ENCODE peak calls at places on chromosomes 5 and 9, in five cellular contexts. O is glutamatergic neuron, G is hepatocyte, E is astrocyte of the cerebellum, D is HCT116. T is an unnamed sample.

GRCh38 chr9:3507395-3508077 is 18.3 kb downstream of the RFX3 start:
- DNase-seq in G (no peak), O (no peak), E (no peak), D (no peak), T (peak; percentile 13)

GRCh38 chr5:151080620-151081425 is at the start of gene TNIP1:
- DNase-seq in G (peak; percentile 94), D (peak; percentile 58), E (no peak), O (peak; percentile 93), T (peak; percentile 91)

GRCh38 chr5:55410840-55411239 is 103.1 kb downstream of the MTREX start:
- DNase-seq in O (no peak), G (no peak), D (no peak), E (no peak), T (no peak)

GRCh38 chr5:6827815-6828214 is 114.6 kb downstream of the TENT4A start:
- DNase-seq in D (no peak), G (peak; percentile 29), O (no peak), E (no peak), T (no peak)

GRCh38 chr5:81924467-81924866 is 47.4 kb upstream of the ATG10 start:
- DNase-seq in G (no peak), O (peak; percentile 15), E (no peak), D (no peak), T (no peak)

GRCh38 chr5:171748720-171749119 is 36.9 kb upstream of the SMIM23 start:
- DNase-seq in G (no peak), E (no peak), O (no peak), D (no peak), T (no peak)

GRCh38 chr9:97710356-97711222 is 13.4 kb upstream of the XPA start:
- DNase-seq in O (peak; percentile 28), E (peak; percentile 58), G (peak; percentile 87), D (peak; percentile 47), T (peak; percentile 72)

GRCh38 chr9:3746296-3747275 is 220.8 kb upstream of the RFX3 start:
- DNase-seq in O (no peak), E (peak; percentile 79), G (peak; percentile 38), D (peak; percentile 74), T (peak; percentile 80)

GRCh38 chr9:99030610-99031009 is 74.3 kb upstream of the TGFBR1 start:
- DNase-seq in D (no peak), O (no peak), G (no peak), E (no peak), T (no peak)

GRCh38 chr5:138922494-138922893 is 47.4 kb upstream of the LRRTM2 start:
- DNase-seq in G (no peak), E (no peak), O (no peak), D (no peak), T (no peak)

GRCh38 chr9:79686381-79687130 is 114.8 kb downstream of the TLE4 start:
- DNase-seq in E (peak; percentile 99), D (no peak), O (no peak), G (no peak), T (peak; percentile 56)

GRCh38 chr5:149632311-149633251 is 51.3 kb downstream of the ARHGEF37 start:
- DNase-seq in D (no peak), E (peak; percentile 34), G (peak; percentile 45), O (no peak), T (peak; percentile 58)

GRCh38 chr5:11319851-11320580 is 559.0 kb upstream of the DAP start:
- DNase-seq in E (peak; percentile 42), O (no peak), D (no peak), G (peak; percentile 27), T (peak; percentile 1)

GRCh38 chr9:14415947-14416346 is 102.0 kb upstream of the NFIB start:
- DNase-seq in E (peak; percentile 62), D (no peak), G (no peak), O (no peak), T (peak; percentile 80)

GRCh38 chr9:34322899-34323591 is 6.0 kb downstream of the KIF24 start:
- DNase-seq in D (no peak), O (no peak), E (no peak), G (no peak), T (no peak)

GRCh38 chr9:14238518-14238917 is 75.4 kb downstream of the NFIB start:
- DNase-seq in O (no peak), E (peak; percentile 34), D (no peak), G (peak; percentile 20), T (peak; percentile 20)

GRCh38 chr9:134693011-134693410 is 51.4 kb downstream of the COL5A1 start:
- DNase-seq in E (no peak), D (no peak), O (no peak), G (no peak), T (no peak)

GRCh38 chr9:70924905-70925547 is 196.4 kb downstream of the TRPM3 start:
- DNase-seq in G (peak; percentile 76), O (peak; percentile 16), E (peak; percentile 82), D (peak; percentile 48), T (peak; percentile 84)

GRCh38 chr9:76394896-76395244 is 644 bp upstream of the RFK start:
- DNase-seq in O (peak; percentile 43), D (peak; percentile 43), G (peak; percentile 66), E (no peak), T (peak; percentile 64)

GRCh38 chr9:29514862-29515261 is 1941.6 kb upstream of the C9orf72 start:
- DNase-seq in E (no peak), O (no peak), D (no peak), G (no peak), T (no peak)

GRCh38 chr9:36997414-36997813 is 36.7 kb downstream of the PAX5 start:
- DNase-seq in G (no peak), O (no peak), D (no peak), E (no peak), T (no peak)

GRCh38 chr9:36996677-36997076 is 37.4 kb downstream of the PAX5 start:
- DNase-seq in E (no peak), D (no peak), G (no peak), O (no peak), T (no peak)

GRCh38 chr9:36993933-36994764 is 39.9 kb downstream of the PAX5 start:
- DNase-seq in D (no peak), G (no peak), O (no peak), E (no peak), T (no peak)

GRCh38 chr9:36992501-36993316 is 41.4 kb downstream of the PAX5 start:
- DNase-seq in G (no peak), O (no peak), E (no peak), D (no peak), T (no peak)

DNA sequence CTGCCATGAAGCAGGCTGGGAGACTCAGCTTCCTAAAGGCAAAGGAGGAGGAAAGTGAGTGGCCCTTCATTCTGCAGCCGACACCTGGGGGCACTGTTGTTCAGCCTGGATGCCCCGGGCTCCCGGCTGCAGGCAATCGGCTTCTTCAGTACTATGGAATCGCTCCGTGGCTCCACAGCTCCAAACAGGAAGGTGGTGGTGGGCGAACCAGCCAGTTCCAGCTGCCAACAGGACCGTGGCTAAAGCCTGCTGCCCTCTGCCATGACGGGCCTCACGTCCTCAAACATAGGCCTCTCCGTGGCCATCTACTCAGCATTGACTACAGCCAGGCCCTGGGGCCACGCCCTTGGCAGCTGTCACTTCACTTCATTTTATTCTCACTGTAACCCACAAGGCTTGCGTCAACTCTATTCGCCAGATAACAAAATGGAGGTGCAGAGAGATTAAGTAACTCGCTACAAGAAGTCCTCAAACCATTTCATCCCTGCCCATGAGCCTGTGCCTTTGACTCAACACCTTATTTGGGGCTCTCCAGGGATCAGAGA is 38.1 kb downstream of the PAX5 start:
- DNase-seq in D (peak; percentile 32), O (peak; percentile 80), G (peak; percentile 76), E (peak; percentile 19), T (peak; percentile 59)
- TF ChIP-seq CTCF in D (peak; percentile 79), O (peak; percentile 50), G (peak; percentile 52), E (peak; percentile 65), T (peak; percentile 82)

GRCh38 chr5:95262933-95263660 is 21.8 kb downstream of the MCTP1 start:
- DNase-seq in E (no peak), G (peak; percentile 62), O (no peak), D (no peak), T (no peak)

DNA sequence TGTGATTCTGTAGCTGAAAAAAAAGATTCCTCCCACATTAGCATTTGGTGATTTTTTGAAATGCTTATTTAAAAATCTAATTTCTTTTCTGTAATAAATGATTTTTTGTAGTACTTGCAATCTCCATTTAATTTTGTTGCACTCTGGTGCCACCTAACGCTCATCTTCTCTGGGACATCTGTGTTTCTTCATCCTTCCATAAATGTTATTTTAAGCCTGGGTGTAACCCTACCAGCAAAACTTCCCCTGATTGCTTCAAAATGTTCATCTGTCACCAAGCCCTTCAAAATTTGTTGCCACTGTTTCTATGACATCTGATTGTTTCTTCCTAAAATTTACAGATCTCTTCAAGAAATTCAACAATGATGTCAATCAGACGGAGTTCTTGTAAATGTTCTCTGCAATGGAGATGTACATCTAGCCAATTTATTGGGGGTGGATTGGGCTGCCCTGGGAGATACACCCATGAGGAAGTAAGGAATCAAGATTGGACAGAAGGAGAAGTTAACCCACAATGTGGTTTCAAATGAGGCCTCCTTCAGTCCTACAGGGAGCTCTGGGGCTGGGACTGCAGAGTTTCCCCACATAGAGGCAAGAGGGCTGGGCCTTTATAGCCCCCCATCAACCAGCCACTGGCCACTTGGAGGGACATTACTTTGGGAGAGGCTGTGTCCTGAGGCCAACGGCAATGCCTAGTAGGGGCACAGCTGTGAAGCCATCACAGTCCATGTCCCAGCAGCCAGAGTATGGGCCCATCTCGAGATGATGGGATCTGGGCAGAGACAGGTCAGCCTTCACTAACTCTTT is 23.3 kb downstream of the MCTP1 start:
- DNase-seq in D (no peak), E (peak; percentile 16), G (peak; percentile 37), O (no peak), T (peak; percentile 54)
- TF ChIP-seq CTCF in D (peak; percentile 56), E (peak; percentile 52), G (peak; percentile 59), O (peak; percentile 20), T (peak; percentile 52)

DNA sequence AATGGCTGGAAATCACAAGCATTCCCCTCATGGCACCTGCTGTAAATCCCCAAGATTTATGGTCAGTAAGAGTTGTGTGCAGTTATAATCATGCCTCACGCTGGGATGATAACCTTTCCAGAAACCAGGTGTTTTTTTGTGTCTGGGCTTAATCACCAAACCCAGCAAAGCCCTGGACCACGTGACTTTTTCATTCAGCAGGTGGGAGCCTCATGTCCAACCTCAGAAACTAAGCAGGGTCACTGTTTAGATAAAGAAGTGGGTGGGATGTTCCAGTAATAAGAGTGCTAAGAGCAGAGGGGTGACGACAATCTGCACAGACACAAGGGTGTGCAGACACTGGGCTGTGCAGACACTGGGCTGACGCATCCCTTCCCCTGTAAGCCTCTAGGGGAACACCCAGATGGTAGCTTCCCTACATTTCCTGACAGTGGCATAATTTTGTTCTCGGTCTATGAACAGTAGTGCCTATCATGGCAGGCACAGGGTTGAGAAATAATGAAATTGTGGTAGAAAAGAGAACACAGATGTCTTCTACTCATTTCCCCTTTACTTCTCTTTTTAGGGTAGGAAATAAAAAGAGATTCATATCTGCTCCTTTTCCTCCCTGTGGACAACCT is 85.1 kb downstream of the SAXO1 start:
- DNase-seq in E (no peak), D (no peak), G (peak; percentile 38), O (no peak), T (peak; percentile 17)
- TF ChIP-seq CTCF in E (no peak), D (no peak), G (no peak), O (no peak), T (no peak)

DNA sequence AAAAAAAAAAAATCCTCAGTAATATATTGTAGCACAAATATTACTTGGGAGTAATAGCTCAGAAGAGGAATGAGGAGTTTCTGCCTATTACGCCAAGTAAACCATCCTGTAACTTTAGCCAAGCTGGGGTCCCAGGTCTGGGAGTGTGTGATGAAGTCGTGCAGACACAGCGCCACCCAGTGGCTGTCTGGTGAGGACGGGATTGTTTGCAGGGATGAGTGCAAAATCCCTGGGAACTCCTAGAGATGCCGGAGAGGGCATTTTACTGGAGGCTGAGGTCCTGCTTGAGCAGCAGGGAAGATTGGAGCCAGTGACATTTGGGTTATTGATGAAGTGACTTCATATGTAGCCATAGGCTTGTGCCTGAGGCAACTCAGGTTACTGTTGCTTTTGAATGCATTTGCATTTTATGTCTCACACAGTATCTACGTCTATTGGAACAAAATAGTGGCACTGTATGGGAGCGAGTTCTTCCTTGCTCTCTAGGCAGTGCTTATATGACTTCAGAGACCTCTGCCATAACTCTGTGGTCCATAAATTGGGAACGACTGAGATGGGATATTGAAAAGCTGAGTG is 72.8 kb downstream of the PSAT1 start:
- DNase-seq in D (peak; percentile 52), G (peak; percentile 84), O (peak; percentile 90), E (peak; percentile 79), T (peak; percentile 72)
- TF ChIP-seq CTCF in D (peak; percentile 56), G (peak; percentile 84), O (peak; percentile 90), E (peak; percentile 94), T (peak; percentile 95)

T was measured in fibroblast of villous mesenchyme.